ENCODE peak calls at places on chromosome 12, in four cellular contexts. P is trophoblast cell, S is mesenchymal stem cell, M is H9. C is an unnamed sample.

GRCh38 chr12:106197906-106198623 is 49.8 kb downstream of the CKAP4 start:
- DNase-seq in P (no peak), M (no peak), S (no peak), C (no peak)

GRCh38 chr12:111584959-111585358 is 14.2 kb downstream of the ATXN2 start:
- DNase-seq in P (peak), S (no peak), M (no peak), C (no peak)

GRCh38 chr12:24270965-24271364 is 321.5 kb upstream of the SOX5 start:
- DNase-seq in M (no peak), S (no peak), P (no peak), C (no peak)

GRCh38 chr12:4911316-4911994 is 1.8 kb downstream of the KCNA1 start:
- DNase-seq in P (no peak), M (peak), S (no peak), C (no peak)

GRCh38 chr12:46437411-46437810 is 64.8 kb upstream of the SLC38A2 start:
- DNase-seq in M (no peak), S (no peak), P (no peak), C (no peak)

GRCh38 chr12:63821781-63822251 is 22.7 kb upstream of the SRGAP1 start:
- DNase-seq in M (no peak), S (no peak), P (peak), C (no peak)

GRCh38 chr12:8678661-8679111 is 16.1 kb upstream of the MFAP5 start:
- DNase-seq in S (no peak), M (no peak), P (peak), C (no peak)

GRCh38 chr12:65659681-65660080 is 164.6 kb upstream of the HMGA2 start:
- DNase-seq in S (no peak), P (no peak), M (no peak), C (no peak)

GRCh38 chr12:80068173-80068572 is 31.2 kb upstream of the OTOGL start:
- DNase-seq in S (no peak), P (no peak), M (peak), C (no peak)

GRCh38 chr12:69161835-69162234 is 77.5 kb upstream of the CPSF6 start:
- DNase-seq in M (no peak), P (no peak), S (no peak), C (no peak)

GRCh38 chr12:116916122-116916521 is 5.4 kb downstream of the FBXW8 start:
- DNase-seq in S (peak), P (peak), M (no peak), C (no peak)

GRCh38 chr12:19484738-19485137 is 45.4 kb downstream of the AEBP2 start:
- DNase-seq in S (no peak), M (no peak), P (no peak), C (no peak)

GRCh38 chr12:84069699-84070098 is 842.9 kb downstream of the SLC6A15 start:
- DNase-seq in P (no peak), M (no peak), S (peak), C (no peak)

GRCh38 chr12:89384050-89384749 is 31.9 kb upstream of the DUSP6 start:
- DNase-seq in S (peak), P (peak), M (peak), C (no peak)

GRCh38 chr12:130144256-130144655 is 18.0 kb upstream of the FZD10 start:
- DNase-seq in P (no peak), S (no peak), M (no peak), C (no peak)

GRCh38 chr12:67765969-67766368 is 117.4 kb downstream of the DYRK2 start:
- DNase-seq in P (no peak), M (no peak), S (no peak), C (no peak)

GRCh38 chr12:91991397-91992187 is 154.1 kb downstream of the BTG1 start:
- DNase-seq in P (peak), S (no peak), M (no peak), C (no peak)

GRCh38 chr12:96034631-96035282 is 630 bp downstream of the LTA4H start:
- DNase-seq in S (peak), M (peak), P (peak), C (peak)

GRCh38 chr12:33763331-33763730 is 259.0 kb upstream of the ALG10 start:
- DNase-seq in M (no peak), S (no peak), P (no peak), C (no peak)

GRCh38 chr12:33759279-33759678 is 263.0 kb upstream of the ALG10 start:
- DNase-seq in M (no peak), P (no peak), S (no peak), C (no peak)

GRCh38 chr12:33752854-33753253 is 269.4 kb upstream of the ALG10 start:
- DNase-seq in M (no peak), S (no peak), P (no peak), C (no peak)

DNA sequence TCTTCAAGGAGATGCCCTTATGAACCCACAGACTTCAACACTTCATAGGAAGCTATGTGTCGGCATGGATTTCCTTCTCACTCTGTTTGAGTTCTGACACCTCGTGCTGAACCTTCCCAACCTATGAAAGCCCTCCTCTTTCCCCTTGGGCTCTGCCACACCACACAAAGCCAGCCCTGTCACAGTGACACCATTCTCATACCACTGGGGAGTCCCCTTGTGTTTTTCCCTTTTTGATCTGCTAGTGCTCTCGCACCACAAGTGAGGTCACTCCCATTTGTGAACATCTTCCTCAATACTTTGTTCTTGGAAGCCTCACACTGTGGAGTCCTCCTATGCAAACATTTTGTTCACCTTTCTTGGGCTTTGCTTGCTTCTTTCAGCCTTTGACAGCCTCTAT is 264.6 kb upstream of the ALG10 start:
- DNase-seq in M (no peak), P (no peak), S (no peak), C (no peak)
- H3K4me2 ChIP-seq in M (no peak), P (no peak), S (no peak), C (no peak)

GRCh38 chr12:51017452-51017851 is 8.7 kb downstream of the SLC11A2 start:
- DNase-seq in P (no peak), M (no peak), S (no peak), C (no peak)

GRCh38 chr12:51012570-51013236 is 13.5 kb downstream of the SLC11A2 start:
- DNase-seq in M (no peak), S (no peak), P (no peak), C (no peak)

GRCh38 chr12:51011960-51012359 is 14.2 kb downstream of the SLC11A2 start:
- DNase-seq in S (no peak), M (no peak), P (no peak), C (no peak)

GRCh38 chr12:51009038-51009437 is 17.1 kb downstream of the SLC11A2 start:
- DNase-seq in S (no peak), P (peak), M (no peak), C (no peak)

GRCh38 chr12:51013441-51013840 is 12.7 kb downstream of the SLC11A2 start:
- DNase-seq in S (no peak), M (no peak), P (no peak), C (no peak)
- H4K8ac ChIP-seq in S (no peak), M (no peak), P (no peak), C (no peak)

DNA sequence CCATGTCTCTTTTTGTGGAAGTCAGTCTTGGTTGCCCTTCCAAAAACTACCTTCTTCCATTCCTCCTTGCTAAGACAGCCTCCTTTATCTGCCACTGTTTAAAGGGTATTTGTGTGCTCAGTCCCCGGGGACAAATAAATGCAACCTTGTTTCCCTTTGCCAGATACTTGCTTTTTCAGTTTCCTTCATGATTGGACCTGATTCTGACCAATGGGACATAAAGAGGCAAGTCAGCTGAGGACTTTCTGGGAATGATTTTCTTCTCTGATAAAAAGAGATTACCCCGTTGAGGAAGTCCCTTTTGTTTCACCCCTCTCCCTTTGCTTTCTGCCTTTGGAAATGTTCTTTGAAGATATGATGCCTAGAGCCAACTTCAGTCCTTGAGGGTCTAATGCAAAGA is 7.4 kb upstream of the TUBA1B start:
- DNase-seq in P (no peak), S (no peak), M (no peak), C (no peak)
- H2BK12ac ChIP-seq in P (no peak), S (no peak), M (no peak), C (no peak)

GRCh38 chr12:122204829-122205589 is 1.5 kb downstream of the B3GNT4 start:
- DNase-seq in P (no peak), S (no peak), M (no peak), C (no peak)

GRCh38 chr12:122206111-122206881 is 2.8 kb downstream of the B3GNT4 start:
- DNase-seq in S (no peak), M (no peak), P (no peak), C (no peak)

GRCh38 chr12:122203301-122203967 is at the start of gene B3GNT4:
- DNase-seq in P (peak), M (peak), S (peak), C (no peak)

GRCh38 chr12:122205590-122205925 is 2.0 kb downstream of the B3GNT4 start:
- DNase-seq in S (no peak), M (no peak), P (no peak), C (no peak)

GRCh38 chr12:122203968-122204828 is 689 bp downstream of the B3GNT4 start:
- DNase-seq in M (no peak), S (no peak), P (no peak), C (no peak)
- H3K4me2 ChIP-seq in M (peak), S (peak), P (peak), C (peak)

GRCh38 chr12:14892726-14893442 is 7.2 kb upstream of the MGP start:
- DNase-seq in P (peak), M (no peak), S (no peak), C (no peak)

GRCh38 chr12:14900521-14901227 is 15.0 kb upstream of the MGP start:
- DNase-seq in P (peak), S (no peak), M (no peak), C (no peak)

GRCh38 chr12:14893471-14894250 is 8.0 kb upstream of the MGP start:
- DNase-seq in M (no peak), P (no peak), S (no peak), C (no peak)

GRCh38 chr12:14901228-14901562 is 15.5 kb upstream of the MGP start:
- DNase-seq in M (no peak), S (no peak), P (no peak), C (no peak)

DNA sequence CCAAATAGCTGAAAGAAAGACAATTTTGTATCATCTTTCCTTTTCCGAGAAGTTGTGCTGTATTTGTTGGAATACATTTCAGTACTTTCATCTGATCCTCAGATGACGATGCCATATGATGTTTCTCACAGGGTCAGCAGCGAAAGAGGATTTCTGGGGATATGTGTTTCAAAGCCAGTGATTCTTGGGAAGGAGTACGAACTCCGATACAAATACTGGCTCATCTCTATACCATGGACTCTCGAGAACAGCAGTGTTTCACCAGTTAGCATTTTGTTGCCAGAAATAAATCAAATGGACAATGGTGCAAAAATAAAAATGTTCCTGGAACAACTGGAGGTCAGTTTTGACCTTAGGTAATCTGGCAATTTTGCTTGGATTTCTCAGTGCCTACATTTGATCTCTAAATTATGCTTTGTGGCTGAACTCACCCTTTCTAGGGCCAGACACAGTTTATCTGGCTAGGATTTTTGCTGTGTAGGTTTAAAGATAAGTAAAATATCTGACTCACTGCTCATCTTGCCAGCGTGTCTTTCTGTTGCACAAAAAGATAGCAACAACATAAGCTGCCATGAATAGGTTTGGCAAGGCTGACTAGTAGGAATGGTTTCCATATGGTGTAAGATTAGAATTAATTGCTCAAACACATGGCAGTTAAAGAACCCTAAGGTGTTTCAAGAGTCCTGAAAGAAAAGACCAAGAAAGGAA is 11.0 kb upstream of the MGP start:
- DNase-seq in P (peak), M (no peak), S (peak), C (no peak)
- H4K8ac ChIP-seq in P (no peak), M (no peak), S (no peak), C (no peak)

GRCh38 chr12:1594045-1594294 is 411 bp downstream of the FBXL14 start:
- DNase-seq in S (peak), M (peak), P (no peak), C (no peak)
- H2BK12ac ChIP-seq in S (no peak), M (no peak), P (no peak), C (no peak)

DNA sequence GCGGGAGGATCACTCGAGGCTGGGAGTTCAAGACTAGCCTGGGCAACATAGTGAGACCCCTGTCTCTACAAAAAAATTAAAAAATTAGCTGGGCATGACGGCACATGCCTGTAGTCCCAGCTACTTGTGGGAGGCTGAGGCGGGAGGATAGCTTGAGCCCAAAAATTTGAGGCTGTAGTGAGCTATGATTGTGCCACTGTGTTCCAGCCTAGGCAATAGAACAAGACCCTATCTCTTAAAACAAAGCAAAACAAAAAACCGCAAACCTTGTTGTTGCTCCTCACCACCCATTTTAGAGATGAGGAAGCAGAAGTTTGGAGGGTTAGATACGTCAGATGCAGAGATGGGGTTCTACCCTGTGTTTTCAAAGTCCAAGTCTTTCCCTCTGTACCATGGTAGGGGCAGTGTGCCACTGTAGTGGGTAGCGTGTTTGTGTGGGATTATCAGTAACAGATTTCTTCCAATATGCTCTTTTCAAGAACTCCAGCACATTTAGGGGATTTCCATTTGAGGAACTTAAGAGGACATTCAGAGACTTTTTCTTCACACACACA is 186.4 kb downstream of the CHST11 start:
- DNase-seq in M (no peak), S (peak), P (peak), C (no peak)
- H3K4me2 ChIP-seq in M (no peak), S (no peak), P (no peak), C (no peak)

GRCh38 chr12:109951136-109951535 is 45.0 kb downstream of the GIT2 start:
- DNase-seq in M (no peak), P (peak), S (peak), C (no peak)

GRCh38 chr12:109952160-109952858 is 43.9 kb downstream of the GIT2 start:
- DNase-seq in P (peak), M (no peak), S (no peak), C (no peak)

GRCh38 chr12:109951751-109952150 is 44.4 kb downstream of the GIT2 start:
- DNase-seq in P (peak), M (peak), S (peak), C (no peak)

GRCh38 chr12:109952873-109953272 is 43.3 kb downstream of the GIT2 start:
- DNase-seq in S (no peak), P (peak), M (no peak), C (no peak)

DNA sequence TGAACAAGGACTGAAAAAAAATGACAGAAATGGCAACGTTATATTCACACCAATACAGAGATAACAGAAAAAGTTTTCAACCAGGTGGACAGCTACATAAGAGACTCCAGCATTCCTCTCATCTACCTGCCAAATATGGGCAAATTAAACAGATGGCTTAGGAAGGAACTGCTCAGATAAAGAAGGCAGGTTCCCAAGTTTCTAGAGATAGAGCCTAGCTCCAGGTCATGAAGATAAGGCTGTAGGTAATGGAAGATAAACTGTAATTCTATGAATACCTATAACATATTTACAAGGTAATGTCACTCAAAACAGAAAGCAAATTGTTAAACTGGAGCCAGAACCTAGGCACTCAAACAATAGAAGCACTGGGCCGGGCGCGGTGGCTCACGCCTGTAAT is 42.5 kb downstream of the GIT2 start:
- DNase-seq in M (no peak), P (peak), S (no peak), C (no peak)
- H4K8ac ChIP-seq in M (no peak), P (no peak), S (no peak), C (no peak)